ENCODE peak calls at places on chromosomes 3 and 15, in four cellular contexts. One of them, this sample, is unnamed.

GRCh38 chr15:89167267-89168176 is 53.9 kb downstream of the RLBP1 start:
- DNase-seq in choroid plexus epithelial cell: peak; percentile 40
- DNase-seq in endothelial cell: no peak
- DNase-seq in stomach: peak; percentile 36
- DNase-seq in this sample: no peak

GRCh38 chr3:189806171-189806951 is 175.2 kb downstream of the TP63 start:
- DNase-seq in choroid plexus epithelial cell: peak; percentile 23
- DNase-seq in endothelial cell: peak; percentile 10
- DNase-seq in stomach: no peak
- DNase-seq in this sample: no peak

GRCh38 chr15:63986185-63986680 is 60.1 kb downstream of the DAPK2 start:
- DNase-seq in choroid plexus epithelial cell: no peak
- DNase-seq in endothelial cell: no peak
- DNase-seq in stomach: no peak
- DNase-seq in this sample: no peak

GRCh38 chr15:28873006-28873405 is 12.8 kb upstream of the APBA2 start:
- DNase-seq in choroid plexus epithelial cell: no peak
- DNase-seq in endothelial cell: no peak
- DNase-seq in stomach: no peak
- DNase-seq in this sample: no peak

GRCh38 chr3:69300296-69300695 is 85.6 kb downstream of the FRMD4B start:
- DNase-seq in choroid plexus epithelial cell: no peak
- DNase-seq in endothelial cell: no peak
- DNase-seq in stomach: no peak
- DNase-seq in this sample: no peak

GRCh38 chr3:58585005-58585786 is 8.0 kb upstream of the FAM107A start:
- DNase-seq in choroid plexus epithelial cell: peak; percentile 58
- DNase-seq in endothelial cell: peak; percentile 82
- DNase-seq in stomach: peak; percentile 79
- DNase-seq in this sample: peak; percentile 82

GRCh38 chr15:87500240-87500639 is 756.3 kb downstream of the NTRK3 start:
- DNase-seq in choroid plexus epithelial cell: no peak
- DNase-seq in endothelial cell: no peak
- DNase-seq in stomach: no peak
- DNase-seq in this sample: peak; percentile 73

GRCh38 chr15:31147943-31148621 is 46.6 kb upstream of the TRPM1 start:
- DNase-seq in choroid plexus epithelial cell: no peak
- DNase-seq in endothelial cell: no peak
- DNase-seq in stomach: no peak
- DNase-seq in this sample: no peak

GRCh38 chr3:60841355-60841754 is 409.9 kb downstream of the FHIT start:
- DNase-seq in choroid plexus epithelial cell: peak; percentile 71
- DNase-seq in endothelial cell: no peak
- DNase-seq in stomach: no peak
- DNase-seq in this sample: no peak

GRCh38 chr3:85151555-85151954 is 192.8 kb downstream of the CADM2 start:
- DNase-seq in choroid plexus epithelial cell: no peak
- DNase-seq in endothelial cell: no peak
- DNase-seq in stomach: no peak
- DNase-seq in this sample: no peak

GRCh38 chr3:182570934-182571594 is 222.2 kb upstream of the ATP11B start:
- DNase-seq in choroid plexus epithelial cell: no peak
- DNase-seq in endothelial cell: no peak
- DNase-seq in stomach: no peak
- DNase-seq in this sample: no peak

GRCh38 chr15:35674873-35675781 is 129.2 kb upstream of the DPH6 start:
- DNase-seq in choroid plexus epithelial cell: peak; percentile 91
- DNase-seq in endothelial cell: no peak
- DNase-seq in stomach: no peak
- DNase-seq in this sample: no peak

GRCh38 chr3:127667119-127667681 is 5.6 kb upstream of the ABTB1 start:
- DNase-seq in choroid plexus epithelial cell: no peak
- DNase-seq in endothelial cell: no peak
- DNase-seq in stomach: no peak
- DNase-seq in this sample: no peak

GRCh38 chr3:57627976-57628375 is 30.8 kb upstream of the ARF4 start:
- DNase-seq in choroid plexus epithelial cell: no peak
- DNase-seq in endothelial cell: no peak
- DNase-seq in stomach: no peak
- DNase-seq in this sample: no peak

GRCh38 chr15:57550640-57551039 is 41.1 kb upstream of the MYZAP start:
- DNase-seq in choroid plexus epithelial cell: no peak
- DNase-seq in endothelial cell: no peak
- DNase-seq in stomach: peak; percentile 96
- DNase-seq in this sample: no peak

GRCh38 chr3:126476166-126476975 is 680 bp upstream of the ZXDC start:
- DNase-seq in choroid plexus epithelial cell: peak; percentile 54
- DNase-seq in endothelial cell: peak; percentile 39
- DNase-seq in stomach: peak; percentile 65
- DNase-seq in this sample: peak; percentile 28

GRCh38 chr3:172915911-172916514 is 165.5 kb downstream of the ECT2 start:
- DNase-seq in choroid plexus epithelial cell: no peak
- DNase-seq in endothelial cell: no peak
- DNase-seq in stomach: no peak
- DNase-seq in this sample: no peak

GRCh38 chr15:35958021-35958420 is 412.1 kb upstream of the DPH6 start:
- DNase-seq in choroid plexus epithelial cell: peak; percentile 26
- DNase-seq in endothelial cell: no peak
- DNase-seq in stomach: no peak
- DNase-seq in this sample: peak; percentile 47

GRCh38 chr3:17120115-17120514 is 235.4 kb downstream of the PLCL2 start:
- DNase-seq in choroid plexus epithelial cell: no peak
- DNase-seq in endothelial cell: no peak
- DNase-seq in stomach: no peak
- DNase-seq in this sample: no peak

GRCh38 chr3:51637941-51638471 is 33.0 kb upstream of the TEX264 start:
- DNase-seq in choroid plexus epithelial cell: peak; percentile 92
- DNase-seq in endothelial cell: peak; percentile 61
- DNase-seq in stomach: peak; percentile 44
- DNase-seq in this sample: peak; percentile 46

GRCh38 chr15:65789759-65790158 is 2.3 kb downstream of the DENND4A start:
- DNase-seq in choroid plexus epithelial cell: no peak
- DNase-seq in endothelial cell: no peak
- DNase-seq in stomach: no peak
- DNase-seq in this sample: no peak

GRCh38 chr3:134054881-134055280 is 25.2 kb upstream of the SLCO2A1 start:
- DNase-seq in choroid plexus epithelial cell: no peak
- DNase-seq in endothelial cell: no peak
- DNase-seq in stomach: no peak
- DNase-seq in this sample: no peak

GRCh38 chr15:78925956-78926743 is 18.7 kb downstream of the CTSH start:
- DNase-seq in choroid plexus epithelial cell: no peak
- DNase-seq in endothelial cell: no peak
- DNase-seq in stomach: no peak
- DNase-seq in this sample: no peak
- TF ChIP-seq CTCF in choroid plexus epithelial cell: no peak
- TF ChIP-seq CTCF in endothelial cell: no peak
- TF ChIP-seq CTCF in stomach: no peak
- TF ChIP-seq CTCF in this sample: no peak

GRCh38 chr3:37916685-37917084 is 55.0 kb downstream of the CTDSPL start:
- DNase-seq in choroid plexus epithelial cell: no peak
- DNase-seq in endothelial cell: no peak
- DNase-seq in stomach: no peak
- DNase-seq in this sample: no peak

GRCh38 chr3:37910666-37911400 is 49.2 kb downstream of the CTDSPL start:
- DNase-seq in choroid plexus epithelial cell: no peak
- DNase-seq in endothelial cell: no peak
- DNase-seq in stomach: no peak
- DNase-seq in this sample: no peak

GRCh38 chr3:37912052-37912733 is 50.5 kb downstream of the CTDSPL start:
- DNase-seq in choroid plexus epithelial cell: no peak
- DNase-seq in endothelial cell: no peak
- DNase-seq in stomach: no peak
- DNase-seq in this sample: no peak

GRCh38 chr3:37909067-37909911 is 47.6 kb downstream of the CTDSPL start:
- DNase-seq in choroid plexus epithelial cell: no peak
- DNase-seq in endothelial cell: no peak
- DNase-seq in stomach: no peak
- DNase-seq in this sample: no peak

DNA sequence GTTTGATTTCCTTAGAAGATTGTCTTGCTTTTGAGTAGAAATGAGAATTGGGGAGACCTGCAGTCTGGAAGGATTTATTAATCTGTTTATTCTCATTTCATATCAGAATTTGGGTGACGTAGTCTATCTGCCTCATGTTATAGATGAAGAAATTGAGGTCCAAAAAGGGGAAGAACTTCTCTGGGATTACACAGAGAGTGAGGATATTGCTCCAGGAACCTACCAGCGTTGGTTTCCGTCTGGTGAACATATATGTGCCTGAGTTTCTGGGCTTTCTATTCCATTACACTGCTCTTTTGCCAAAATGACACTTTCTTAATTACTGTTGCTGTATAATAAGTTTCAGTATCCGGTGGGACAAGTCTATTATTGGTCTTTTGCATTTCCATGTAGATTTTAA is 51.9 kb downstream of the CTDSPL start:
- DNase-seq in choroid plexus epithelial cell: no peak
- DNase-seq in endothelial cell: no peak
- DNase-seq in stomach: no peak
- DNase-seq in this sample: no peak
- TF ChIP-seq CTCF in choroid plexus epithelial cell: no peak
- TF ChIP-seq CTCF in endothelial cell: no peak
- TF ChIP-seq CTCF in stomach: no peak
- TF ChIP-seq CTCF in this sample: no peak

DNA sequence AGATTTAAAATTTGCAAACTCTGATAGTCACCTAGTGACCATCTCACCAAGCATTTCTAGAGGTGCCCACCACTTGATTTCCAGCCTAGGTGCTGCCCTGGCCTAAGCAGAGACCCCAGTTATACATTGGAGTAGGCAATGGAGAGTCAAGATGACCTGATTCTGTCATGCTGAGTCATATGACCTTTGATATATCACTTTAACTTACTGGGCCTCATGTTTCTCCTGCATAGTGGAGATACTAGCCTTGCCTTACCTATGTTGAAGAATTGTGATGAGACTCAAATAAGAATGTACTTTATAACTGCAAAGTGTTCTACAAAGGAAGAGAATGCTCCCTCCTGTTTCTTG is 75.5 kb upstream of the XCR1 start:
- DNase-seq in choroid plexus epithelial cell: no peak
- DNase-seq in endothelial cell: no peak
- DNase-seq in stomach: no peak
- DNase-seq in this sample: no peak
- TF ChIP-seq CTCF in choroid plexus epithelial cell: no peak
- TF ChIP-seq CTCF in endothelial cell: no peak
- TF ChIP-seq CTCF in stomach: no peak
- TF ChIP-seq CTCF in this sample: no peak

GRCh38 chr15:92629276-92629974 is 26.1 kb downstream of the FAM174B start:
- DNase-seq in choroid plexus epithelial cell: no peak
- DNase-seq in endothelial cell: no peak
- DNase-seq in stomach: peak; percentile 16
- DNase-seq in this sample: no peak

GRCh38 chr15:92633001-92633400 is 22.6 kb downstream of the FAM174B start:
- DNase-seq in choroid plexus epithelial cell: no peak
- DNase-seq in endothelial cell: no peak
- DNase-seq in stomach: no peak
- DNase-seq in this sample: no peak

GRCh38 chr15:92633418-92633817 is 22.2 kb downstream of the FAM174B start:
- DNase-seq in choroid plexus epithelial cell: no peak
- DNase-seq in endothelial cell: no peak
- DNase-seq in stomach: no peak
- DNase-seq in this sample: no peak

GRCh38 chr15:92629975-92630626 is 25.5 kb downstream of the FAM174B start:
- DNase-seq in choroid plexus epithelial cell: no peak
- DNase-seq in endothelial cell: no peak
- DNase-seq in stomach: peak; percentile 11
- DNase-seq in this sample: no peak

GRCh38 chr15:92631721-92632120 is 23.9 kb downstream of the FAM174B start:
- DNase-seq in choroid plexus epithelial cell: no peak
- DNase-seq in endothelial cell: no peak
- DNase-seq in stomach: peak; percentile 22
- DNase-seq in this sample: no peak
- TF ChIP-seq CTCF in choroid plexus epithelial cell: no peak
- TF ChIP-seq CTCF in endothelial cell: no peak
- TF ChIP-seq CTCF in stomach: no peak
- TF ChIP-seq CTCF in this sample: peak; percentile 17

GRCh38 chr3:177521305-177521704 is 324.0 kb upstream of the TBL1XR1 start:
- DNase-seq in choroid plexus epithelial cell: no peak
- DNase-seq in endothelial cell: no peak
- DNase-seq in stomach: peak; percentile 77
- DNase-seq in this sample: no peak

GRCh38 chr3:177519588-177519987 is 322.3 kb upstream of the TBL1XR1 start:
- DNase-seq in choroid plexus epithelial cell: no peak
- DNase-seq in endothelial cell: no peak
- DNase-seq in stomach: no peak
- DNase-seq in this sample: peak; percentile 56

GRCh38 chr3:177514341-177515193 is 317.3 kb upstream of the TBL1XR1 start:
- DNase-seq in choroid plexus epithelial cell: no peak
- DNase-seq in endothelial cell: no peak
- DNase-seq in stomach: no peak
- DNase-seq in this sample: no peak

GRCh38 chr3:177516130-177517011 is 319.1 kb upstream of the TBL1XR1 start:
- DNase-seq in choroid plexus epithelial cell: peak; percentile 98
- DNase-seq in endothelial cell: no peak
- DNase-seq in stomach: no peak
- DNase-seq in this sample: no peak

GRCh38 chr3:177517906-177518305 is 320.6 kb upstream of the TBL1XR1 start:
- DNase-seq in choroid plexus epithelial cell: no peak
- DNase-seq in endothelial cell: no peak
- DNase-seq in stomach: no peak
- DNase-seq in this sample: no peak
- TF ChIP-seq CTCF in choroid plexus epithelial cell: no peak
- TF ChIP-seq CTCF in endothelial cell: no peak
- TF ChIP-seq CTCF in stomach: no peak
- TF ChIP-seq CTCF in this sample: no peak

DNA sequence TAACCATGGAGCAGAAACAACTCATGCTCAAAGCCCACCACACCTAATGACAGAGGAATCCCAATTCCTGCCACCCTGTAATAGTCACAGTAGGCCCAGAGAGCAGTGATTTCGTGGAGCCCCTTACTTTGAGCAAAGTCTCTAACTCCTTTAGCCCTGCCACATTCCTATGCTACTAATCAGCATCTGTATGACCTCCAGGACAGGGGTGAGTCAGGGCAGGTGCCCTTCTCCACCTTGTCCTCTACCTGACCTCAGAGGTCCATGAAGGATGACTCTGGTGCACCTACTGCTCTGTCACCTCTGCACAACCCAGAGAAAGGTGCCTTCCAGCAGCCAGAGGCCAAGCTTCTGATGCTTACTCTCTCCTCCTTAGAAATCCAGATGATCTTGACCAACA is 6.1 kb upstream of the SCG3 start:
- DNase-seq in choroid plexus epithelial cell: no peak
- DNase-seq in endothelial cell: no peak
- DNase-seq in stomach: no peak
- DNase-seq in this sample: no peak
- TF ChIP-seq CTCF in choroid plexus epithelial cell: no peak
- TF ChIP-seq CTCF in endothelial cell: no peak
- TF ChIP-seq CTCF in stomach: no peak
- TF ChIP-seq CTCF in this sample: no peak

DNA sequence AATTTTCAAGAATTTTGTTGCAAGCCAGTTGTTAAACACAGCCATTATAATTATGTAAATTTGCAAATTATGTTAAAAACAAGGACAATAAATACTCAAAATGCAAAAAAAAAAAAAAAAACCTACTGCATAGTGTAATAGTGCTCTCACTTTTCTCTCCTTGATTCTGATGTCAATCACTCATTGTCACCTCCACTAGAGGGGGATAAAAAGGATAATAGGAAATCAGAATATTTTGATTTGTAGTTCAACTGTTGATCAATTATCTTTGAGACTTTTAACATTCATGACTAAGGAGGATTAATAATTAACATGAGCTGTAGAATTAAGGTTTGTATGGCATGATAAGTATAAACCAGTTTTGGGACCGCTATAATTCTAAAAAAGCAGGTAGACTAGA is 40.2 kb downstream of the PPARG start:
- DNase-seq in choroid plexus epithelial cell: no peak
- DNase-seq in endothelial cell: no peak
- DNase-seq in stomach: no peak
- DNase-seq in this sample: no peak
- TF ChIP-seq CTCF in choroid plexus epithelial cell: no peak
- TF ChIP-seq CTCF in endothelial cell: no peak
- TF ChIP-seq CTCF in stomach: no peak
- TF ChIP-seq CTCF in this sample: no peak

This sample was measured in BE2C.